ENCODE peak calls at places on chromosomes 3 and 15, in five cellular contexts. L is Peyer's patch, M is esophagus muscularis mucosa, W is MM.1S, R is bronchial epithelial cell. B is an unnamed sample. For H3K36me3, the result is how much of the 10 kb centered on the place peaks cover.

GRCh38 chr15:92917606-92918407 is 17.7 kb downstream of the CHD2 start:
- DNase-seq in L (peak), M (peak), W (peak), R (peak), B (peak)

GRCh38 chr3:97658670-97659285 is 105.8 kb upstream of the ARL6 start:
- DNase-seq in L (no peak), M (no peak), W (peak), R (peak), B (no peak)

GRCh38 chr15:25670025-25670554 is 193.0 kb downstream of the ATP10A start:
- DNase-seq in L (no peak), M (no peak), W (no peak), R (no peak), B (peak)

GRCh38 chr3:135125171-135125801 is 330.2 kb downstream of the EPHB1 start:
- DNase-seq in L (no peak), M (no peak), W (peak), R (peak), B (peak)

GRCh38 chr15:52734329-52734728 is 55.1 kb upstream of the ATOSA start:
- DNase-seq in L (no peak), M (no peak), W (no peak), R (no peak), B (no peak)

GRCh38 chr3:35183915-35184675 is 455.2 kb upstream of the ARPP21 start:
- DNase-seq in L (no peak), M (no peak), W (no peak), R (peak), B (peak)

GRCh38 chr3:39801216-39801615 is 8.2 kb upstream of the MYRIP start:
- DNase-seq in L (no peak), M (no peak), W (no peak), R (no peak), B (no peak)

GRCh38 chr3:120052685-120053084 is 41.6 kb downstream of the GSK3B start:
- DNase-seq in L (no peak), M (no peak), W (no peak), R (no peak), B (no peak)

GRCh38 chr3:135623558-135623957 is 342.0 kb upstream of the PPP2R3A start:
- DNase-seq in L (no peak), M (no peak), W (no peak), R (no peak), B (no peak)

GRCh38 chr3:30631237-30631961 is 25.0 kb downstream of the TGFBR2 start:
- DNase-seq in L (no peak), M (no peak), W (no peak), R (no peak), B (peak)

GRCh38 chr15:101723161-101723873 is 956 bp downstream of the TARS3 start:
- DNase-seq in L (peak), M (no peak), W (peak), R (peak), B (peak)

GRCh38 chr3:127694467-127695215 is 21.9 kb downstream of the ABTB1 start:
- DNase-seq in L (peak), M (no peak), W (peak), R (peak), B (no peak)

GRCh38 chr3:52507359-52507758 is 12.2 kb downstream of the STAB1 start:
- DNase-seq in L (no peak), M (no peak), W (no peak), R (peak), B (no peak)

GRCh38 chr15:56732135-56732880 is 1.0 kb downstream of the ZNF280D start:
- DNase-seq in L (no peak), M (no peak), W (peak), R (peak), B (peak)

GRCh38 chr15:101135532-101136166 is 116.2 kb downstream of the CHSY1 start:
- DNase-seq in L (peak), M (no peak), W (peak), R (no peak), B (no peak)

GRCh38 chr15:83999396-84000120 is 236.0 kb upstream of the GOLGA6L4 start:
- DNase-seq in L (no peak), M (no peak), W (no peak), R (no peak), B (no peak)

GRCh38 chr15:38885001-38885400 is 320.4 kb upstream of the RASGRP1 start:
- DNase-seq in L (no peak), M (no peak), W (no peak), R (no peak), B (peak)

GRCh38 chr3:9019244-9019961 is 56.1 kb upstream of the RAD18 start:
- DNase-seq in L (no peak), M (no peak), W (no peak), R (no peak), B (no peak)

GRCh38 chr3:30155755-30156154 is 450.6 kb upstream of the TGFBR2 start:
- DNase-seq in L (no peak), M (no peak), W (no peak), R (no peak), B (no peak)

GRCh38 chr3:160707187-160707789 is 30.3 kb downstream of the ARL14 start:
- DNase-seq in L (no peak), M (no peak), W (peak), R (peak), B (peak)

GRCh38 chr3:139319428-139320402 is 24.1 kb upstream of the MRPS22 start:
- DNase-seq in L (no peak), M (no peak), W (no peak), R (no peak), B (no peak)

GRCh38 chr15:65400760-65401606 is 21.8 kb downstream of the IGDCC4 start:
- DNase-seq in L (peak), M (no peak), W (peak), R (peak), B (peak)

GRCh38 chr3:52857108-52857507 is 22.3 kb upstream of the MUSTN1 start:
- DNase-seq in L (no peak), M (no peak), W (no peak), R (no peak), B (no peak)

GRCh38 chr3:125075738-125076137 is 19.9 kb upstream of the HEG1 start:
- DNase-seq in L (no peak), M (no peak), W (no peak), R (no peak), B (no peak)

GRCh38 chr15:72784233-72784876 is 797 bp upstream of the ADPGK start:
- DNase-seq in L (no peak), M (no peak), W (peak), R (peak), B (peak)

GRCh38 chr15:66114863-66115425 is 138.6 kb downstream of the MEGF11 start:
- DNase-seq in L (no peak), M (no peak), W (no peak), R (peak), B (no peak)

GRCh38 chr3:59006791-59007517 is 42.9 kb downstream of the CFAP20DC start:
- DNase-seq in L (no peak), M (no peak), W (no peak), R (peak), B (peak)

GRCh38 chr15:85044251-85044853 is 62.7 kb downstream of the PDE8A start:
- DNase-seq in L (peak), M (no peak), W (peak), R (peak), B (peak)

GRCh38 chr3:13620281-13620680 is 71.4 kb downstream of the FBLN2 start:
- DNase-seq in L (no peak), M (no peak), W (no peak), R (no peak), B (no peak)

GRCh38 chr3:39814007-39814406 is 4.6 kb downstream of the MYRIP start:
- DNase-seq in L (no peak), M (no peak), W (no peak), R (no peak), B (peak)

GRCh38 chr3:24583004-24583403 is 88.4 kb upstream of the THRB start:
- DNase-seq in L (no peak), M (no peak), W (no peak), R (peak), B (peak)

GRCh38 chr15:28021281-28022039 is 77.7 kb downstream of the OCA2 start:
- DNase-seq in L (no peak), M (peak), W (peak), R (peak), B (peak)

GRCh38 chr15:47806008-47806407 is 88.7 kb downstream of the SEMA6D start:
- DNase-seq in L (no peak), M (peak), W (no peak), R (no peak), B (no peak)

GRCh38 chr3:32956750-32957570 is 5.5 kb downstream of the CCR4 start:
- DNase-seq in L (no peak), M (peak), W (no peak), R (no peak), B (no peak)

GRCh38 chr3:184448321-184449160 is 68.7 kb downstream of the CHRD start:
- DNase-seq in L (no peak), M (peak), W (no peak), R (peak), B (peak)

GRCh38 chr3:175129126-175129525 is 270.0 kb downstream of the NAALADL2 start:
- DNase-seq in L (no peak), M (no peak), W (no peak), R (no peak), B (no peak)

GRCh38 chr3:123153124-123153523 is 48.6 kb upstream of the SEC22A start:
- DNase-seq in L (no peak), M (no peak), W (no peak), R (no peak), B (no peak)

GRCh38 chr3:123153821-123154323 is 47.9 kb upstream of the SEC22A start:
- DNase-seq in L (no peak), M (no peak), W (no peak), R (no peak), B (no peak)

GRCh38 chr3:123154346-123154985 is 47.3 kb upstream of the SEC22A start:
- DNase-seq in L (no peak), M (peak), W (no peak), R (no peak), B (no peak)

GRCh38 chr3:123151251-123151705 is 50.5 kb upstream of the SEC22A start:
- DNase-seq in L (no peak), M (no peak), W (no peak), R (no peak), B (no peak)

GRCh38 chr3:123152656-123153055 is 49.1 kb upstream of the SEC22A start:
- DNase-seq in L (no peak), M (no peak), W (no peak), R (no peak), B (no peak)
- H3K36me3 ChIP-seq in L (under half), M (half or more), W (under half), R (under half), B (half or more)

GRCh38 chr3:4711680-4711992 is 218.5 kb downstream of the ITPR1 start:
- DNase-seq in L (no peak), M (no peak), W (no peak), R (no peak), B (no peak)
- H3K36me3 ChIP-seq in L (under half), M (half or more), W (under half), R (under half), B (under half)

DNA sequence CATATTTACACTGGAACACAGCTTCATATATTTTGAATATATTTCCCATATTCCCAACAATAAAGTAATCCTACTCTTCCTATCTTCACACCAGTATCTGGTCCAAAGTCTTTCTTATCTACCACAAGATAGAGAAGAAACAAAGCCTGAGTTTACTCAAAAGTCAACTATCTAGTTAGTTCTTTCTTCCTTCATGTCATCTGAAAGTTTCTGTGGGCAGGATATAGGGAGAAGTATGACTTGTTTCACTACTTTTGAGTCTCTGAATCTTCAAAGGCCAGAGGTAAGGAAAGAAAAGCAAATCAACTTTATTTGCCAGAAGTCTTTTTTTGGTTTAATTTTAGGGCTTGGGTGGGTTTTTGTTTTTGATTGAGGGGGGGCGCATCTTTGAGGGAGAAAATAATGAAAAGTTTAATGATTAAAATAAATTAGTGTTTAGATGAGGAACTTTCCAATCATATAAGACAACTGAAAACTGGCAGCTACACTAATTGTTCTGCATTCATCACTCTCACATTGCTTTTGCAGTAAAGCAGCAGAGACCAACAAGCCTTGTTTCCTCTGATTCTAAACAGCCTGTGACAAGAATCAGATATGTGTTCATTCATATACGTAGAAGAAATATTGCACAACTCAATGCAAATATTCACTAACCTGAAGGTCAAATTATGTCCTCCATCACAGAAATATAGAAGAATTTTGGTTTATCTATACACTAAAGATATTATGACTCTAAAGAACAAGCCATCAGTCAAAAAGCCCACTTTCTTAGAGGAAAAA is 421.4 kb downstream of the SHQ1 start:
- DNase-seq in L (no peak), M (no peak), W (peak), R (no peak), B (no peak)
- H3K36me3 ChIP-seq in L (under half), M (under half), W (under half), R (under half), B (under half)

GRCh38 chr15:31498329-31498728 is 171.7 kb downstream of the KLF13 start:
- DNase-seq in L (no peak), M (no peak), W (no peak), R (no peak), B (no peak)

GRCh38 chr15:31498756-31499155 is 172.1 kb downstream of the KLF13 start:
- DNase-seq in L (no peak), M (peak), W (no peak), R (no peak), B (no peak)

GRCh38 chr15:31495281-31495680 is 168.6 kb downstream of the KLF13 start:
- DNase-seq in L (no peak), M (peak), W (no peak), R (no peak), B (no peak)

GRCh38 chr15:31497838-31498237 is 171.2 kb downstream of the KLF13 start:
- DNase-seq in L (no peak), M (no peak), W (no peak), R (no peak), B (no peak)

DNA sequence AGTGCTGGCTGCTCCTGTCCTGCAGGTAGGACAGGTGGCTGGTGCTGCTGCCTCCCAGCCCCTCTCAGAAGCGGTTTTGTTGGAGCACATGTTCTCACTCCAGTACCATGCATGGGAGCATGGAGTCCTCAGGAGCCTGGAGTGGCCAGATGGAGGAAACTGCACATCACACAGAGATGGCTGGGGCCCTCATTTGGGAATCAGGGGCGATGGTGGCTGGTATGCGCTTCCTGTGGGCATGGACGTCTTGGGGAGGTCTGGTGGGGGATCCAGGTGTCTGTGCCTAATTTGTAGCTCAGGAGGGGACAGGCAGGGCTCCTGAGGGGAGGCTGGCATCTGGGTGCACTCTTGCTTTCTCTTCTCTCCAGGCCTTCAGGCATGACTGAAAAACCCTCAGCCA is 168.2 kb downstream of the KLF13 start:
- DNase-seq in L (no peak), M (peak), W (no peak), R (no peak), B (no peak)
- H3K36me3 ChIP-seq in L (under half), M (under half), W (under half), R (under half), B (under half)

DNA sequence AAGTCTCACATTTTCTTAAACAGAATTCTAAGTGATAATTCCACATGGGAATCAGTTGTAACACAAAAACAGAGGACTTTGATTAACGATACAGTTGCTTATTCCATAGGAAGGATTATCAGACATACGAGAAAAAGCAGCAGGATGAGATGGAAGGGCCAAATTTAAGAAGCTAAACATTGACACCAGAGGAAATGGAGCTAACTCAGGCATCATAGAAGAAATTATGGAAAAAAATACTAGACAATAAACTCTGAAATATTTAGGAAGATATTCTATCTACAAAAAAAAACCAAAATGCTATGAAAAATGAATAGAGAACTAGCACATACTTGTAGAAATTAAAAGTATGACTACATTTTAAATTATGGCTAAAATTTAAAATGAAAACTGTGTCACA is 776.1 kb downstream of the ROBO1 start:
- DNase-seq in L (no peak), M (no peak), W (no peak), R (no peak), B (no peak)
- H3K36me3 ChIP-seq in L (under half), M (under half), W (under half), R (under half), B (under half)

DNA sequence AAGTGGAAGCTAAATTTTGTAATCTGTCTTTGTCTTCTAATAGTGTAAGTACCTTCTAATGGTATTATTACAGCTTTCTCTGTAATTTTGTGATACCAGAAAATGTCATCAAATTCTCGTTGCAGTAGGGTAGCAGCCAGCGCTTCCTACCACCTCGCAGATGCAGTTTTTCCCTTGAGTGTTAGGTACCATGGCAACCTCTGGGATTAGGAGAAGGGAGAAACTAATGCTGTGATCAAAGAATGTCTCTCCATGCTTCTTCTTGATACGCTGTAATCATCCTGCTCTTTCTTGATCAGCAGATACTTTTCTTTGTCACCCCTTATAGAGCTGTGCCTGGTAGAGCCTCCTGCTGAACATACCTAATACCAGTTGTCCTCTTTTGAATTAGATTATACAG is 27.7 kb downstream of the SRP14 start:
- DNase-seq in L (no peak), M (no peak), W (no peak), R (no peak), B (no peak)
- H3K36me3 ChIP-seq in L (under half), M (half or more), W (under half), R (under half), B (half or more)